ENCODE peak calls at places on chromosome 5, in five cellular contexts. D is HS-27A; B is GM06990; M is RWPE1; A is stimulated activated CD8-positive, alpha-beta memory T cell treated with anti-CD3 and anti-CD28 coated beads, Interleukin-7, amount 100 ng/mL, for 1 hour. T is an unnamed sample.
A peak's percentile ranks its signal among the peaks of the same experiment; 100 is the strongest.

GRCh38 chr5:138467711-138468132 is 2.4 kb downstream of the EGR1 start:
- DNase-seq in D (no peak), B (no peak), M (no peak), A (peak; percentile 32), T (no peak)

GRCh38 chr5:127002390-127002789 is 28.0 kb downstream of the MARCHF3 start:
- DNase-seq in D (no peak), B (no peak), M (no peak), A (no peak), T (no peak)

GRCh38 chr5:73947876-73948275 is 321.9 kb downstream of the ARHGEF28 start:
- DNase-seq in D (no peak), B (no peak), M (no peak), A (no peak), T (no peak)

GRCh38 chr5:140175367-140176027 is 509 bp downstream of the CYSTM1 start:
- DNase-seq in D (no peak), B (peak; percentile 80), M (peak; percentile 74), A (peak; percentile 33), T (no peak)

GRCh38 chr5:144315994-144316634 is 145.4 kb downstream of the KCTD16 start:
- DNase-seq in D (no peak), B (no peak), M (no peak), A (no peak), T (no peak)

GRCh38 chr5:3394877-3395599 is 200.6 kb upstream of the IRX1 start:
- DNase-seq in D (no peak), B (no peak), M (no peak), A (no peak), T (no peak)

GRCh38 chr5:117682416-117682815 is 1107.8 kb upstream of the SEMA6A start:
- DNase-seq in D (no peak), B (no peak), M (no peak), A (no peak), T (no peak)

GRCh38 chr5:123371575-123372179 is 51.5 kb downstream of the CEP120 start:
- DNase-seq in D (peak; percentile 3), B (no peak), M (peak; percentile 8), A (no peak), T (no peak)

GRCh38 chr5:76785493-76785892 is 33.3 kb upstream of the F2RL1 start:
- DNase-seq in D (no peak), B (no peak), M (peak; percentile 52), A (no peak), T (no peak)

GRCh38 chr5:87411586-87412416 is 929 bp downstream of the CCNH start:
- DNase-seq in D (no peak), B (no peak), M (peak; percentile 36), A (peak; percentile 3), T (no peak)

GRCh38 chr5:5044240-5044840 is 95.8 kb upstream of the ADAMTS16 start:
- DNase-seq in D (no peak), B (no peak), M (no peak), A (no peak), T (no peak)

GRCh38 chr5:172943283-172943841 is 15.9 kb upstream of the RPL26L1 start:
- DNase-seq in D (no peak), B (no peak), M (no peak), A (no peak), T (no peak)

GRCh38 chr5:153900703-153901395 is 137.9 kb downstream of the FAM114A2 start:
- DNase-seq in D (no peak), B (no peak), M (peak; percentile 85), A (no peak), T (no peak)

GRCh38 chr5:110590187-110590586 is 136.3 kb downstream of the TMEM232 start:
- DNase-seq in D (peak; percentile 0), B (no peak), M (peak; percentile 4), A (no peak), T (peak; percentile 7)

GRCh38 chr5:146699729-146700430 is 178.7 kb downstream of the PPP2R2B start:
- DNase-seq in D (no peak), B (no peak), M (no peak), A (no peak), T (no peak)

GRCh38 chr5:179407191-179408175 is 62.2 kb upstream of the ADAMTS2 start:
- DNase-seq in D (no peak), B (no peak), M (no peak), A (no peak), T (no peak)

GRCh38 chr5:57696906-57697590 is 214.4 kb upstream of the ACTBL2 start:
- DNase-seq in D (no peak), B (no peak), M (no peak), A (no peak), T (no peak)

GRCh38 chr5:112787896-112788295 is 50.2 kb downstream of the APC start:
- DNase-seq in D (no peak), B (no peak), M (no peak), A (no peak), T (no peak)

GRCh38 chr5:171641891-171642290 is 143.7 kb upstream of the SMIM23 start:
- DNase-seq in D (no peak), B (no peak), M (no peak), A (no peak), T (no peak)

GRCh38 chr5:145787001-145787400 is 48.1 kb downstream of the PRELID2 start:
- DNase-seq in D (no peak), B (no peak), M (no peak), A (no peak), T (no peak)

GRCh38 chr5:93677344-93678021 is 63.9 kb downstream of the POU5F2 start:
- DNase-seq in D (peak; percentile 68), B (no peak), M (peak; percentile 48), A (no peak), T (no peak)

T was measured in Panc1.